ENCODE peak calls at places on chromosomes 3 and 15, in six cellular contexts. B is left ventricle myocardium superior, S is fibroblast of villous mesenchyme, U is cardiac septum, M is A549, Y is cerebellum. L is an unnamed sample.

GRCh38 chr3:4981688-4982494 is 2.7 kb downstream of the BHLHE40 start:
- DNase-seq in M (no peak), S (peak; percentile 93), B (no peak), Y (no peak), U (no peak), L (no peak)

GRCh38 chr3:29452923-29453277 is 172.0 kb downstream of the RBMS3 start:
- DNase-seq in U (no peak), S (no peak), B (no peak), Y (no peak), M (no peak), L (no peak)

GRCh38 chr15:72339777-72340177 is 19.8 kb upstream of the CELF6 start:
- DNase-seq in M (peak; percentile 72), Y (no peak), U (no peak), B (no peak), S (peak; percentile 94), L (no peak)

GRCh38 chr15:77018796-77019475 is 24.0 kb downstream of the PSTPIP1 start:
- DNase-seq in Y (no peak), M (no peak), U (no peak), S (no peak), B (no peak), L (peak; percentile 42)

GRCh38 chr3:53046171-53047170 is 598 bp upstream of the SFMBT1 start:
- DNase-seq in S (peak; percentile 19), U (peak; percentile 78), Y (peak; percentile 39), B (peak; percentile 67), M (peak; percentile 61), L (peak; percentile 57)

GRCh38 chr15:52493968-52494367 is 34.7 kb downstream of the MYO5A start:
- DNase-seq in Y (no peak), S (no peak), B (no peak), U (no peak), M (no peak), L (no peak)

GRCh38 chr3:98557324-98558010 is 25.7 kb downstream of the GPR15 start:
- DNase-seq in M (no peak), U (no peak), B (no peak), S (no peak), Y (no peak), L (no peak)

GRCh38 chr3:65524544-65525070 is 514.1 kb downstream of the MAGI1 start:
- DNase-seq in Y (no peak), S (no peak), U (no peak), B (no peak), M (no peak), L (no peak)

GRCh38 chr3:171876651-171877272 is 33.6 kb downstream of the TMEM212 start:
- DNase-seq in U (no peak), Y (no peak), S (peak; percentile 97), M (no peak), B (no peak), L (no peak)

GRCh38 chr3:16550676-16551341 is 37.3 kb upstream of the RFTN1 start:
- DNase-seq in M (peak; percentile 67), S (peak; percentile 90), B (no peak), U (no peak), Y (peak; percentile 62), L (peak; percentile 77)

GRCh38 chr3:135056084-135056730 is 261.1 kb downstream of the EPHB1 start:
- DNase-seq in Y (no peak), U (no peak), B (no peak), M (no peak), S (no peak), L (no peak)

GRCh38 chr3:179430277-179430870 is 20.9 kb downstream of the GNB4 start:
- DNase-seq in Y (no peak), U (no peak), B (no peak), M (no peak), S (no peak), L (no peak)

GRCh38 chr3:193502871-193503270 is 51.8 kb downstream of the ATP13A4 start:
- DNase-seq in M (no peak), Y (no peak), S (no peak), B (no peak), U (no peak), L (no peak)

GRCh38 chr3:99842826-99843589 is 25.3 kb downstream of the CMSS1 start:
- DNase-seq in S (peak; percentile 77), Y (peak; percentile 47), M (no peak), B (no peak), U (no peak), L (no peak)

GRCh38 chr3:4574426-4574965 is 81.3 kb downstream of the ITPR1 start:
- DNase-seq in U (no peak), S (no peak), Y (no peak), B (no peak), M (no peak), L (no peak)

GRCh38 chr3:172461530-172462138 is 13.4 kb upstream of the GHSR start:
- DNase-seq in U (no peak), S (peak; percentile 35), Y (no peak), M (peak; percentile 43), B (no peak), L (no peak)

GRCh38 chr3:134179508-134179907 is 71.2 kb downstream of the RYK start:
- DNase-seq in S (peak; percentile 68), B (no peak), Y (no peak), M (no peak), U (no peak), L (no peak)

GRCh38 chr3:140896997-140897396 is 44.6 kb upstream of the SLC25A36 start:
- DNase-seq in B (no peak), U (no peak), M (no peak), Y (no peak), S (no peak), L (no peak)

GRCh38 chr15:100926258-100926657 is 7.1 kb downstream of the LRRK1 start:
- DNase-seq in Y (no peak), U (no peak), B (no peak), S (no peak), M (no peak), L (no peak)

GRCh38 chr3:36991923-36992805 is 767 bp downstream of the EPM2AIP1 start:
- DNase-seq in Y (peak; percentile 19), S (peak; percentile 74), U (no peak), B (no peak), M (peak; percentile 8), L (no peak)

GRCh38 chr15:81939604-81940440 is 106.0 kb downstream of the MEX3B start:
- DNase-seq in U (no peak), M (peak; percentile 28), Y (no peak), S (peak; percentile 44), B (no peak), L (no peak)

GRCh38 chr15:35519536-35520149 is 26.3 kb downstream of the DPH6 start:
- DNase-seq in Y (peak; percentile 10), M (no peak), S (peak; percentile 73), U (no peak), B (no peak), L (no peak)

GRCh38 chr3:73432723-73433032 is 192.1 kb downstream of the PDZRN3 start:
- DNase-seq in M (no peak), S (no peak), B (no peak), U (no peak), Y (no peak), L (no peak)

GRCh38 chr3:42667096-42667522 is 13.6 kb downstream of the ZBTB47 start:
- DNase-seq in U (peak; percentile 67), S (no peak), Y (no peak), B (no peak), M (no peak), L (no peak)

GRCh38 chr3:70851066-70851465 is 538.6 kb upstream of the MDFIC2 start:
- DNase-seq in M (no peak), B (no peak), U (no peak), S (peak; percentile 45), Y (no peak), L (no peak)

GRCh38 chr3:39230453-39230852 is 38.1 kb upstream of the XIRP1 start:
- DNase-seq in M (no peak), U (no peak), Y (no peak), S (no peak), B (no peak), L (no peak)

GRCh38 chr3:114741066-114741465 is 406.0 kb downstream of the ZBTB20 start:
- DNase-seq in S (no peak), Y (no peak), U (no peak), M (no peak), B (no peak), L (no peak)

GRCh38 chr3:10547841-10548783 is 42.7 kb upstream of the ATP2B2 start:
- DNase-seq in S (no peak), B (no peak), U (peak; percentile 51), Y (no peak), M (no peak), L (no peak)

GRCh38 chr3:197541756-197542539 is 13.8 kb downstream of the BDH1 start:
- DNase-seq in Y (peak; percentile 70), U (no peak), B (peak; percentile 75), M (no peak), S (peak; percentile 60), L (no peak)

L was measured in CD8-positive, alpha-beta memory T cell.